ENCODE peak calls at places on chromosomes 4 and X, in seven cellular contexts. One of them, this sample, is unnamed.

GRCh38 chr4:68724426-68724825 is 54.0 kb upstream of the UGT2B15 start:
- DNase-seq in memory B cell: no peak
- DNase-seq in osteoblast: no peak
- DNase-seq in G401: no peak
- DNase-seq in HEK293T: no peak
- DNase-seq in T-helper 1 cell: no peak
- DNase-seq in fibroblast of pulmonary artery: no peak
- DNase-seq in this sample: no peak

GRCh38 chr4:76061977-76062376 is 12.5 kb upstream of the ART3 start:
- DNase-seq in memory B cell: peak; percentile 43
- DNase-seq in osteoblast: no peak
- DNase-seq in G401: no peak
- DNase-seq in HEK293T: no peak
- DNase-seq in T-helper 1 cell: no peak
- DNase-seq in fibroblast of pulmonary artery: no peak
- DNase-seq in this sample: no peak

GRCh38 chrX:106177106-106177981 is 9.2 kb downstream of the PWWP3B start:
- DNase-seq in memory B cell: no peak
- DNase-seq in osteoblast: no peak
- DNase-seq in G401: no peak
- DNase-seq in HEK293T: peak; percentile 67
- DNase-seq in T-helper 1 cell: no peak
- DNase-seq in fibroblast of pulmonary artery: peak; percentile 86
- DNase-seq in this sample: no peak

GRCh38 chr4:4693258-4693657 is 151.4 kb upstream of the STX18 start:
- DNase-seq in memory B cell: no peak
- DNase-seq in osteoblast: no peak
- DNase-seq in G401: no peak
- DNase-seq in HEK293T: no peak
- DNase-seq in T-helper 1 cell: peak; percentile 27
- DNase-seq in fibroblast of pulmonary artery: no peak
- DNase-seq in this sample: no peak

GRCh38 chrX:102651242-102651967 is at the start of gene GPRASP1:
- DNase-seq in memory B cell: peak; percentile 30
- DNase-seq in osteoblast: peak; percentile 78
- DNase-seq in G401: peak; percentile 63
- DNase-seq in HEK293T: no peak
- DNase-seq in T-helper 1 cell: peak; percentile 4
- DNase-seq in fibroblast of pulmonary artery: peak; percentile 21
- DNase-seq in this sample: no peak

GRCh38 chr4:69167300-69167699 is 47.2 kb downstream of the UGT2B11 start:
- DNase-seq in memory B cell: no peak
- DNase-seq in osteoblast: no peak
- DNase-seq in G401: no peak
- DNase-seq in HEK293T: no peak
- DNase-seq in T-helper 1 cell: no peak
- DNase-seq in fibroblast of pulmonary artery: peak; percentile 20
- DNase-seq in this sample: no peak

GRCh38 chr4:75696036-75696435 is 22.8 kb upstream of the G3BP2 start:
- DNase-seq in memory B cell: peak; percentile 20
- DNase-seq in osteoblast: no peak
- DNase-seq in G401: no peak
- DNase-seq in HEK293T: no peak
- DNase-seq in T-helper 1 cell: no peak
- DNase-seq in fibroblast of pulmonary artery: no peak
- DNase-seq in this sample: no peak

GRCh38 chr4:140968371-140968770 is 164.9 kb downstream of the RNF150 start:
- DNase-seq in memory B cell: no peak
- DNase-seq in osteoblast: no peak
- DNase-seq in G401: no peak
- DNase-seq in HEK293T: no peak
- DNase-seq in T-helper 1 cell: no peak
- DNase-seq in fibroblast of pulmonary artery: no peak
- DNase-seq in this sample: no peak

GRCh38 chr4:2787230-2788100 is 5.4 kb upstream of the SH3BP2 start:
- DNase-seq in memory B cell: no peak
- DNase-seq in osteoblast: peak; percentile 72
- DNase-seq in G401: no peak
- DNase-seq in HEK293T: no peak
- DNase-seq in T-helper 1 cell: peak; percentile 46
- DNase-seq in fibroblast of pulmonary artery: no peak
- DNase-seq in this sample: no peak

GRCh38 chr4:90030953-90031352 is 96.2 kb upstream of the CCSER1 start:
- DNase-seq in memory B cell: no peak
- DNase-seq in osteoblast: no peak
- DNase-seq in G401: peak; percentile 30
- DNase-seq in HEK293T: peak; percentile 46
- DNase-seq in T-helper 1 cell: no peak
- DNase-seq in fibroblast of pulmonary artery: no peak
- DNase-seq in this sample: no peak

GRCh38 chr4:143538979-143539669 is 25.6 kb downstream of the SMARCA5 start:
- DNase-seq in memory B cell: no peak
- DNase-seq in osteoblast: no peak
- DNase-seq in G401: no peak
- DNase-seq in HEK293T: no peak
- DNase-seq in T-helper 1 cell: no peak
- DNase-seq in fibroblast of pulmonary artery: no peak
- DNase-seq in this sample: no peak

GRCh38 chr4:1771555-1772305 is 21.4 kb upstream of the FGFR3 start:
- DNase-seq in memory B cell: no peak
- DNase-seq in osteoblast: no peak
- DNase-seq in G401: no peak
- DNase-seq in HEK293T: no peak
- DNase-seq in T-helper 1 cell: no peak
- DNase-seq in fibroblast of pulmonary artery: no peak
- DNase-seq in this sample: no peak

GRCh38 chr4:37244583-37245390 is at the start of gene NWD2:
- DNase-seq in memory B cell: no peak
- DNase-seq in osteoblast: peak; percentile 80
- DNase-seq in G401: no peak
- DNase-seq in HEK293T: peak; percentile 14
- DNase-seq in T-helper 1 cell: no peak
- DNase-seq in fibroblast of pulmonary artery: peak; percentile 10
- DNase-seq in this sample: no peak

GRCh38 chr4:11338990-11339782 is 89.5 kb downstream of the HS3ST1 start:
- DNase-seq in memory B cell: no peak
- DNase-seq in osteoblast: no peak
- DNase-seq in G401: no peak
- DNase-seq in HEK293T: no peak
- DNase-seq in T-helper 1 cell: no peak
- DNase-seq in fibroblast of pulmonary artery: no peak
- DNase-seq in this sample: no peak

GRCh38 chr4:147984065-147984777 is 252.3 kb downstream of the ARHGAP10 start:
- DNase-seq in memory B cell: no peak
- DNase-seq in osteoblast: peak; percentile 81
- DNase-seq in G401: peak; percentile 47
- DNase-seq in HEK293T: peak; percentile 79
- DNase-seq in T-helper 1 cell: peak; percentile 21
- DNase-seq in fibroblast of pulmonary artery: peak; percentile 75
- DNase-seq in this sample: peak; percentile 51

GRCh38 chr4:41420576-41420975 is 117.4 kb upstream of the LIMCH1 start:
- DNase-seq in memory B cell: no peak
- DNase-seq in osteoblast: no peak
- DNase-seq in G401: peak; percentile 96
- DNase-seq in HEK293T: no peak
- DNase-seq in T-helper 1 cell: no peak
- DNase-seq in fibroblast of pulmonary artery: no peak
- DNase-seq in this sample: no peak

GRCh38 chrX:101450951-101451350 is 34.3 kb upstream of the ARMCX4 start:
- DNase-seq in memory B cell: no peak
- DNase-seq in osteoblast: no peak
- DNase-seq in G401: no peak
- DNase-seq in HEK293T: no peak
- DNase-seq in T-helper 1 cell: no peak
- DNase-seq in fibroblast of pulmonary artery: peak; percentile 72
- DNase-seq in this sample: no peak

GRCh38 chrX:48491809-48492208 is 15.8 kb downstream of the FTSJ1 start:
- DNase-seq in memory B cell: no peak
- DNase-seq in osteoblast: no peak
- DNase-seq in G401: no peak
- DNase-seq in HEK293T: no peak
- DNase-seq in T-helper 1 cell: no peak
- DNase-seq in fibroblast of pulmonary artery: no peak
- DNase-seq in this sample: no peak

GRCh38 chr4:163495900-163496299 is 1.4 kb downstream of the TMA16 start:
- DNase-seq in memory B cell: peak; percentile 23
- DNase-seq in osteoblast: peak; percentile 11
- DNase-seq in G401: peak; percentile 62
- DNase-seq in HEK293T: no peak
- DNase-seq in T-helper 1 cell: peak; percentile 32
- DNase-seq in fibroblast of pulmonary artery: no peak
- DNase-seq in this sample: peak; percentile 2

GRCh38 chr4:110902500-110902899 is 279.6 kb upstream of the PITX2 start:
- DNase-seq in memory B cell: no peak
- DNase-seq in osteoblast: no peak
- DNase-seq in G401: no peak
- DNase-seq in HEK293T: no peak
- DNase-seq in T-helper 1 cell: no peak
- DNase-seq in fibroblast of pulmonary artery: no peak
- DNase-seq in this sample: no peak

GRCh38 chr4:3851211-3851610 is 85.0 kb downstream of the ADRA2C start:
- DNase-seq in memory B cell: no peak
- DNase-seq in osteoblast: peak; percentile 68
- DNase-seq in G401: no peak
- DNase-seq in HEK293T: no peak
- DNase-seq in T-helper 1 cell: no peak
- DNase-seq in fibroblast of pulmonary artery: no peak
- DNase-seq in this sample: no peak

GRCh38 chr4:33998204-33998603 is 2246.1 kb downstream of the ARAP2 start:
- DNase-seq in memory B cell: no peak
- DNase-seq in osteoblast: no peak
- DNase-seq in G401: no peak
- DNase-seq in HEK293T: no peak
- DNase-seq in T-helper 1 cell: no peak
- DNase-seq in fibroblast of pulmonary artery: no peak
- DNase-seq in this sample: no peak

GRCh38 chrX:30971761-30972603 is 82.9 kb upstream of the TAB3 start:
- DNase-seq in memory B cell: no peak
- DNase-seq in osteoblast: peak; percentile 79
- DNase-seq in G401: peak; percentile 29
- DNase-seq in HEK293T: peak; percentile 61
- DNase-seq in T-helper 1 cell: peak; percentile 25
- DNase-seq in fibroblast of pulmonary artery: peak; percentile 55
- DNase-seq in this sample: peak; percentile 7

GRCh38 chr4:168631241-168632151 is 134.6 kb downstream of the PALLD start:
- DNase-seq in memory B cell: no peak
- DNase-seq in osteoblast: peak; percentile 68
- DNase-seq in G401: peak; percentile 9
- DNase-seq in HEK293T: peak; percentile 71
- DNase-seq in T-helper 1 cell: no peak
- DNase-seq in fibroblast of pulmonary artery: peak; percentile 64
- DNase-seq in this sample: peak; percentile 78

GRCh38 chr4:38071801-38072567 is 111.8 kb downstream of the PTTG2 start:
- DNase-seq in memory B cell: no peak
- DNase-seq in osteoblast: no peak
- DNase-seq in G401: no peak
- DNase-seq in HEK293T: no peak
- DNase-seq in T-helper 1 cell: peak; percentile 43
- DNase-seq in fibroblast of pulmonary artery: peak; percentile 70
- DNase-seq in this sample: no peak

GRCh38 chrX:69603566-69604194 is 12.2 kb upstream of the EDA start:
- DNase-seq in memory B cell: no peak
- DNase-seq in osteoblast: no peak
- DNase-seq in G401: no peak
- DNase-seq in HEK293T: no peak
- DNase-seq in T-helper 1 cell: no peak
- DNase-seq in fibroblast of pulmonary artery: peak; percentile 73
- DNase-seq in this sample: no peak

GRCh38 chrX:74437530-74437929 is 16.2 kb downstream of the SLC16A2 start:
- DNase-seq in memory B cell: no peak
- DNase-seq in osteoblast: no peak
- DNase-seq in G401: no peak
- DNase-seq in HEK293T: no peak
- DNase-seq in T-helper 1 cell: no peak
- DNase-seq in fibroblast of pulmonary artery: no peak
- DNase-seq in this sample: no peak

GRCh38 chrX:110172215-110172614 is 145.7 kb downstream of the AMMECR1 start:
- DNase-seq in memory B cell: peak; percentile 67
- DNase-seq in osteoblast: no peak
- DNase-seq in G401: no peak
- DNase-seq in HEK293T: no peak
- DNase-seq in T-helper 1 cell: no peak
- DNase-seq in fibroblast of pulmonary artery: no peak
- DNase-seq in this sample: no peak

GRCh38 chrX:129318375-129318774 is 204.9 kb downstream of the SMARCA1 start:
- DNase-seq in memory B cell: no peak
- DNase-seq in osteoblast: no peak
- DNase-seq in G401: no peak
- DNase-seq in HEK293T: peak; percentile 18
- DNase-seq in T-helper 1 cell: peak; percentile 2
- DNase-seq in fibroblast of pulmonary artery: peak; percentile 34
- DNase-seq in this sample: no peak

GRCh38 chrX:22105231-22105630 is 73.1 kb downstream of the PHEX start:
- DNase-seq in memory B cell: no peak
- DNase-seq in osteoblast: peak; percentile 77
- DNase-seq in G401: no peak
- DNase-seq in HEK293T: no peak
- DNase-seq in T-helper 1 cell: no peak
- DNase-seq in fibroblast of pulmonary artery: peak; percentile 26
- DNase-seq in this sample: no peak

This sample was measured in SJSA1.